ENCODE peak calls at places on chromosomes 13 and 19, in six cellular contexts. B is A549, K is IMR-90, Q is K562, R is GM12878, O is SK-N-SH. M is an unnamed sample.

GRCh38 chr19:49019242-49019932 is 2.5 kb upstream of the LHB start:
- DNase-seq in K (peak; percentile 17), Q (peak; percentile 91), B (peak; percentile 77), O (peak; percentile 91), R (no peak), M (peak; percentile 67)

GRCh38 chr13:33312150-33312908 is 26.8 kb upstream of the STARD13 start:
- DNase-seq in R (no peak), B (peak; percentile 13), K (peak; percentile 37), Q (no peak), O (no peak), M (peak; percentile 14)

GRCh38 chr13:24181991-24182702 is 21.6 kb downstream of the SPATA13 start:
- DNase-seq in O (no peak), R (no peak), K (no peak), B (no peak), Q (no peak), M (peak; percentile 50)

GRCh38 chr13:95418946-95419345 is 117.7 kb upstream of the ABCC4 start:
- DNase-seq in B (no peak), K (no peak), O (no peak), Q (no peak), R (no peak), M (no peak)

GRCh38 chr13:63449549-63449948 is 2033.9 kb upstream of the PCDH20 start:
- DNase-seq in B (peak; percentile 5), R (no peak), K (no peak), O (no peak), Q (no peak), M (no peak)

GRCh38 chr19:45020071-45020470 is 18.8 kb upstream of the CLASRP start:
- DNase-seq in O (no peak), R (no peak), Q (no peak), B (no peak), K (no peak), M (peak; percentile 58)

GRCh38 chr13:56586966-56587365 is 553.8 kb upstream of the PRR20A start:
- DNase-seq in B (no peak), Q (no peak), R (no peak), K (no peak), O (no peak), M (no peak)

GRCh38 chr19:50003810-50004419 is 21.3 kb downstream of the VRK3 start:
- DNase-seq in R (peak; percentile 44), Q (peak; percentile 50), O (no peak), B (peak; percentile 86), K (peak; percentile 97), M (no peak)

GRCh38 chr13:101149735-101150380 is 266.4 kb downstream of the NALCN start:
- DNase-seq in Q (no peak), K (peak; percentile 66), O (peak; percentile 65), R (no peak), B (peak; percentile 13), M (no peak)

GRCh38 chr13:38369058-38369457 is 19.4 kb downstream of the UFM1 start:
- DNase-seq in B (no peak), O (no peak), R (no peak), K (no peak), Q (no peak), M (no peak)

GRCh38 chr13:19890030-19890429 is 26.6 kb upstream of the ZMYM5 start:
- DNase-seq in K (no peak), R (no peak), O (no peak), B (no peak), Q (no peak), M (no peak)

GRCh38 chr19:17743874-17744273 is 7.4 kb upstream of the FCHO1 start:
- DNase-seq in B (peak; percentile 64), R (no peak), Q (no peak), K (peak; percentile 63), O (no peak), M (no peak)

GRCh38 chr19:44496711-44497110 is 3.6 kb downstream of the ZNF180 start:
- DNase-seq in Q (no peak), B (no peak), O (no peak), R (no peak), K (no peak), M (no peak)

GRCh38 chr19:52099497-52100138 is 4.1 kb upstream of the ZNF841 start:
- DNase-seq in Q (no peak), K (no peak), O (no peak), R (no peak), B (no peak), M (peak; percentile 64)

GRCh38 chr13:99432637-99433542 is 68.4 kb upstream of the TM9SF2 start:
- DNase-seq in B (peak; percentile 61), O (no peak), R (peak; percentile 97), K (peak; percentile 73), Q (no peak), M (peak; percentile 84)
- TF ChIP-seq SMC3 in B (no peak), O (no peak), R (peak; percentile 15), K (no peak), Q (no peak), M (no peak)

GRCh38 chr19:3062165-3063105 is at the start of gene TLE5:
- DNase-seq in K (no peak), Q (peak; percentile 89), O (peak; percentile 92), R (no peak), B (no peak), M (peak; percentile 43)
- TF ChIP-seq SMC3 in K (no peak), Q (no peak), O (no peak), R (no peak), B (no peak), M (no peak)

GRCh38 chr13:35648109-35648508 is 171.6 kb upstream of the MAB21L1 start:
- DNase-seq in O (no peak), B (no peak), Q (no peak), K (peak; percentile 42), R (no peak), M (no peak)
- TF ChIP-seq SMC3 in O (no peak), B (no peak), Q (no peak), K (no peak), R (no peak), M (no peak)

GRCh38 chr13:52371736-52372247 is 34.2 kb downstream of the THSD1 start:
- DNase-seq in O (peak; percentile 24), Q (no peak), K (peak; percentile 63), R (no peak), B (no peak), M (peak; percentile 66)
- TF ChIP-seq SMC3 in O (no peak), Q (no peak), K (no peak), R (no peak), B (no peak), M (no peak)

M was measured in HepG2.